ENCODE peak calls at places on chromosomes 6 and 20, in four cellular contexts. X, F, T and N are unnamed samples. For H3K36me3, the result is how much of the 10 kb centered on the place peaks cover.

GRCh38 chr20:32321390-32321789 is 36.7 kb upstream of the ASXL1 start:
- DNase-seq in X (no peak), T (no peak), F (no peak), N (no peak)

GRCh38 chr6:34295721-34296120 is 46.9 kb upstream of the SMIM29 start:
- DNase-seq in X (no peak), T (peak), F (no peak), N (no peak)

GRCh38 chr6:108736832-108737231 is 111.4 kb upstream of the ARMC2 start:
- DNase-seq in T (no peak), X (no peak), F (peak), N (no peak)

GRCh38 chr6:51342393-51342792 is 523.7 kb downstream of the TFAP2B start:
- DNase-seq in F (no peak), X (no peak), T (no peak), N (no peak)

GRCh38 chr20:51531141-51531710 is 11.3 kb downstream of the NFATC2 start:
- DNase-seq in X (no peak), T (peak), F (no peak), N (no peak)

GRCh38 chr20:49594143-49594928 is 26.4 kb upstream of the PTGIS start:
- DNase-seq in X (peak), F (no peak), T (no peak), N (no peak)

GRCh38 chr6:18507018-18507415 is 119.9 kb downstream of the RNF144B start:
- DNase-seq in T (no peak), F (no peak), X (no peak), N (peak)

GRCh38 chr20:40954521-40955165 is 74.0 kb upstream of the TOP1 start:
- DNase-seq in F (no peak), X (no peak), T (no peak), N (no peak)

GRCh38 chr6:119052292-119052889 is 26.1 kb downstream of the FAM184A start:
- DNase-seq in X (no peak), F (no peak), T (no peak), N (no peak)

GRCh38 chr6:25963426-25964123 is 973 bp downstream of the TRIM38 start:
- DNase-seq in T (no peak), F (peak), X (no peak), N (no peak)

GRCh38 chr20:33132858-33133615 is 34.9 kb upstream of the BPIFA2 start:
- DNase-seq in X (no peak), T (no peak), F (no peak), N (no peak)

GRCh38 chr6:136344420-136344819 is 54.8 kb upstream of the BCLAF1 start:
- DNase-seq in F (no peak), X (no peak), T (no peak), N (no peak)

GRCh38 chr6:136345145-136345544 is 55.5 kb upstream of the BCLAF1 start:
- DNase-seq in T (no peak), F (no peak), X (no peak), N (no peak)

GRCh38 chr6:136341967-136342366 is 52.3 kb upstream of the BCLAF1 start:
- DNase-seq in T (no peak), X (no peak), F (no peak), N (peak)

GRCh38 chr6:136343275-136343674 is 53.6 kb upstream of the BCLAF1 start:
- DNase-seq in F (no peak), T (no peak), X (no peak), N (no peak)

DNA sequence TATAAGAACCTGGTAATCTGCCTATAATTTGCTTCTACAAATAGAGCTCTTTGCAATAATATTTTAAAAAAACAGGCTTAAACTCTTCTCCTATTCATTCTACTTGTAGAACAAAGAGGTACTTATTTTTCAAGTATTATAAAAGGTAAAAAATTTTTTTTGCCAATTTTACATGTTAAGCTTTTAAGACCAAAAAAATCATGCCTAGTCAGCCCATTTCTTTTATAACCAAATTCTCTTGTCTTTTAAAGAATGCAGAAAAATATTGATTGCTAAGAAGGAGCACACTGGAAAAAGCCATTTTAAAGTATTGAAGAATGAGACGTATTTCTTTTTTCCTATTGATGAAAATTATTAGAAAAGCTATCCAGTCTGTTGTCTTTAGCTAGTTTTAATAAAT is 54.1 kb upstream of the BCLAF1 start:
- DNase-seq in X (no peak), T (no peak), F (no peak), N (no peak)
- H3K4me3 ChIP-seq in X (no peak), T (no peak), F (no peak), N (no peak)

DNA sequence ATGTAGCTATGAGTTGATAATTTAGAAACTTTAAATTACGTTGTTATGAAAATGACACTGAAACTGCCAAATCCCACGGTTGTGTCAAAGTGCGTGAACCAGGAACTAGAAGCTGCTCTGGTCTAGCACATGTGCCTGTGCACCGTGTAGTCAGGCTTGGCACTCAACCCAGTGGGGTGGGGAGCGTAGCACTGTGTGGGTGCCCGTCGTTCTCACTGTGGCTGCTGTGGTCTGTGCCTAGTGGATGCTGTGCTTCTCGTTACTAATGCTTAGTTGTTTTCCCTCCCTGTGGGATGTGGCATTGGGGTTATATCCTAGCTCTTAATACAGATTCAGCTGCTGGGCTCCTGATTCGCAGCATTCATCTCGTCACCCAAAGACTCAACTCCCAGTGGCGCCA is 46.2 kb upstream of the ADIG start:
- DNase-seq in T (no peak), X (no peak), F (no peak), N (no peak)
- H3K36me3 ChIP-seq in T (under half), X (half or more), F (half or more), N (under half)

GRCh38 chr6:54695815-54696214 is 150.8 kb upstream of the FAM83B start:
- DNase-seq in T (no peak), F (no peak), X (no peak), N (no peak)

GRCh38 chr6:54700158-54700557 is 146.4 kb upstream of the FAM83B start:
- DNase-seq in T (no peak), F (no peak), X (no peak), N (no peak)

GRCh38 chr6:54694928-54695532 is 151.5 kb upstream of the FAM83B start:
- DNase-seq in F (no peak), T (no peak), X (no peak), N (no peak)

GRCh38 chr6:54698974-54699373 is 147.6 kb upstream of the FAM83B start:
- DNase-seq in X (no peak), F (no peak), T (peak), N (no peak)

GRCh38 chr6:54697423-54697822 is 149.1 kb upstream of the FAM83B start:
- DNase-seq in F (no peak), X (no peak), T (no peak), N (no peak)
- TF ChIP-seq CTCF in F (no peak), X (no peak), T (peak), N (peak)

DNA sequence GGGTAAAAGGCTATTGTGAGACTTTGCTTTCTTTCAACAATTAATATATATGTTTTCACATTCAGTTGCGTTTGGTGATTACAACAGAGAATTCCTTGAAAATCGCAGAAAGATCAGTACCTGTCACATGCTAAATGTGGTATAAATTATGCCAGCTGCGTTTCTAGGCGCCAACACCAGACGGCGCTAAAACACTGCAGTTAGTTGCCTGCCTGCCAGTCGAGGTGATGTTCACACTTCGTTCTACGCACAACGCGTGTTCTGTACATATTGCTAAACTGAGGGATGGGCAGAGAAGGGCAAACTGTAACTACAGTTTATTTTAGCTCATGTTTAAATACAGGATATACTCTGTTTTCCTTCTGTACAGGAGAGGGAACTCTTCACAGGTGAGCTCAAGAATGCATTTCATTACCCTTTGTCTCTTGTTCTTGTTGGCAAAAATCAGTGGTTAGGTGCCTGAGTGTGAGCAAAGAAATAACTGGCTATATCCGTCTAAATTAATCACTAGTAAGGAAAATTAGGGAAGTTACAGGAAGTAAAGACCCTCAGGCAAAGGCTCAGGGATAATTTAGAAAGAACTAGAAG is 100.1 kb upstream of the RGS17 start:
- DNase-seq in X (peak), T (no peak), F (no peak), N (peak)
- H3K4me3 ChIP-seq in X (no peak), T (no peak), F (no peak), N (no peak)

DNA sequence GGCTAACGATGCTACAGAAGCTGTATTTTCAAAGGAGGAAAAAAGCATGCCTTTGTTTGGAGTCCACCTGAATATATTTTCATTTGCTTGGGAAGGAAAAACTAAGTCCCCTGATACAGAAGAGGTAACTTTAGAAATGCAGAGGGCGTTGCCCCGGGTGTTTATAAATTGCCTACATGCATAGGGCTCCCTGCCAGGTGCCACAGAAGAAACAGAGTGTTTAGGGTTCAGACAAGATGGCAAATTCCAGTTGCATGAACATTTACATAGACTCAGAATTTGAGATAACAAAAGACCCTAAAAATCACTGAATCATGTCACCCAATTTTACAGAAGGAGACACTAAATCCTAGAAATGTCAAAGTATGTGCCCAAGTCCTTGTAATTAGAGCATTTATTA is 19.9 kb downstream of the RIN2 start:
- DNase-seq in X (no peak), T (no peak), F (no peak), N (no peak)
- H3K36me3 ChIP-seq in X (under half), T (under half), F (under half), N (under half)

DNA sequence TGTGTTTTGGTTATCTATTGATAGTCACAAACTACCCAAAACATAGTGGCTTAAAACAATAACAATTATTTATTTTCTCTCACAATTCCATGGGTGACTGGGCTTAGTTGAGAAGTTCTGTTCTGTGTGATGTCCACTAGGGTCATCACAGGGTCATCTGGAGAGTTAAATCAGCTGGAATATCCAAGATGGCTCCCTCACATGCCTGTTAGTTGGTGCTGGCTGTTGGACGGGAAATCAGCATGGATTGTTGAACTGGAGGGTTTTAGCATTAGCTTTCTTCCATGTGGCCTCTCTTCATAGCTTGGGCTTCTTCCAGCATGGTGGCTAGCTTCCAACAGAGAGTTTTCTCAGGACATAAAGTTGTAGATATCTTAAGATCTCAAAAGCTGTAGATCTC is 19.5 kb downstream of the MARCKS start:
- DNase-seq in X (no peak), T (no peak), F (no peak), N (no peak)
- TF ChIP-seq CTCF in X (no peak), T (no peak), F (peak), N (no peak)

GRCh38 chr20:35539756-35540212 is 2.1 kb upstream of the ERGIC3 start:
- DNase-seq in F (no peak), T (peak), X (no peak), N (peak)
- H3K4me3 ChIP-seq in F (no peak), T (no peak), X (no peak), N (no peak)

GRCh38 chr20:3861191-3861590 is 14.6 kb downstream of the MAVS start:
- DNase-seq in T (no peak), F (no peak), X (no peak), N (no peak)

GRCh38 chr20:3864518-3864917 is 17.9 kb downstream of the MAVS start:
- DNase-seq in T (no peak), F (no peak), X (no peak), N (no peak)

GRCh38 chr20:3862333-3862732 is 15.7 kb downstream of the MAVS start:
- DNase-seq in X (no peak), T (no peak), F (no peak), N (no peak)

GRCh38 chr20:3865152-3865886 is 18.7 kb downstream of the MAVS start:
- DNase-seq in X (no peak), F (no peak), T (no peak), N (no peak)

GRCh38 chr20:3863317-3863716 is 16.7 kb downstream of the MAVS start:
- DNase-seq in X (no peak), T (no peak), F (no peak), N (no peak)
- H3K36me3 ChIP-seq in X (half or more), T (half or more), F (half or more), N (half or more)